ENCODE peak calls at places on chromosomes 7 and 10, in four cellular contexts. R is aorta, Q is GM03348, C is T follicular helper cell. I is an unnamed sample.

GRCh38 chr10:30987463-30987862 is 44.2 kb downstream of the ZNF438 start:
- DNase-seq in R (no peak), Q (no peak), C (no peak), I (no peak)

GRCh38 chr10:95039281-95039680 is 30.0 kb downstream of the CYP2C8 start:
- DNase-seq in R (no peak), Q (no peak), C (no peak), I (no peak)

GRCh38 chr7:98483964-98484545 is 83.2 kb upstream of the BAIAP2L1 start:
- DNase-seq in R (peak), Q (no peak), C (no peak), I (peak)

GRCh38 chr10:11468126-11468742 is 143.2 kb downstream of the USP6NL start:
- DNase-seq in R (no peak), Q (no peak), C (no peak), I (no peak)

GRCh38 chr7:134419875-134420274 is 39.0 kb downstream of the AKR1B1 start:
- DNase-seq in R (no peak), Q (peak), C (no peak), I (no peak)

GRCh38 chr7:32163911-32164310 is 93.7 kb upstream of the PDE1C start:
- DNase-seq in R (no peak), Q (no peak), C (no peak), I (no peak)

GRCh38 chr7:138285129-138285528 is 174.9 kb upstream of the TRIM24 start:
- DNase-seq in R (no peak), Q (no peak), C (no peak), I (no peak)

GRCh38 chr7:70446448-70447143 is 685.3 kb upstream of the GALNT17 start:
- DNase-seq in R (no peak), Q (no peak), C (no peak), I (no peak)

GRCh38 chr10:76469675-76470074 is 1038.3 kb downstream of the LRMDA start:
- DNase-seq in R (no peak), Q (no peak), C (no peak), I (no peak)

GRCh38 chr7:25852995-25853713 is 298.8 kb upstream of the NFE2L3 start:
- DNase-seq in R (no peak), Q (no peak), C (no peak), I (no peak)

GRCh38 chr10:79203833-79204232 is 135.1 kb downstream of the ZMIZ1 start:
- DNase-seq in R (no peak), Q (no peak), C (no peak), I (peak)

GRCh38 chr10:6055929-6056328 is 6.2 kb downstream of the IL2RA start:
- DNase-seq in R (no peak), Q (no peak), C (no peak), I (no peak)

GRCh38 chr7:81127991-81128390 is 209.1 kb upstream of the SEMA3C start:
- DNase-seq in R (no peak), Q (no peak), C (no peak), I (no peak)

GRCh38 chr10:102452672-102453340 is 1.5 kb upstream of the C10orf95 start:
- DNase-seq in R (no peak), Q (peak), C (no peak), I (no peak)

GRCh38 chr7:21544303-21544656 is 1.4 kb downstream of the DNAH11 start:
- DNase-seq in R (no peak), Q (no peak), C (no peak), I (no peak)

GRCh38 chr10:78817804-78818203 is 251.0 kb upstream of the ZMIZ1 start:
- DNase-seq in R (no peak), Q (no peak), C (no peak), I (no peak)

GRCh38 chr10:69362471-69362954 is 54.2 kb downstream of the TACR2 start:
- DNase-seq in R (peak), Q (peak), C (no peak), I (no peak)

GRCh38 chr7:131188367-131189339 is 139.0 kb upstream of the MKLN1 start:
- DNase-seq in R (no peak), Q (peak), C (peak), I (no peak)

GRCh38 chr7:121120921-121121320 is 132.4 kb downstream of the CPED1 start:
- DNase-seq in R (no peak), Q (no peak), C (no peak), I (no peak)

GRCh38 chr7:143882611-143883078 is 19.3 kb downstream of the TCAF1 start:
- DNase-seq in R (peak), Q (peak), C (no peak), I (peak)

GRCh38 chr10:129744896-129745750 is 219.0 kb downstream of the EBF3 start:
- DNase-seq in R (peak), Q (no peak), C (no peak), I (no peak)

GRCh38 chr7:131849472-131849871 is 293.0 kb upstream of the PODXL start:
- DNase-seq in R (no peak), Q (no peak), C (no peak), I (no peak)

GRCh38 chr7:134669845-134670373 is 23.3 kb downstream of the BPGM start:
- DNase-seq in R (no peak), Q (peak), C (peak), I (no peak)

GRCh38 chr7:13982940-13983677 is 6.4 kb downstream of the ETV1 start:
- DNase-seq in R (no peak), Q (no peak), C (no peak), I (no peak)